ENCODE peak calls at places on chromosomes 11 and 22, in nine cellular contexts. One of them, this sample, is unnamed.

GRCh38 chr11:108647701-108648527 is 17.0 kb upstream of the DDX10 start:
- DNase-seq in SJSA1: peak
- DNase-seq in HT1080: peak
- DNase-seq in activated T-helper 9 cell treated with anti-CD3 and anti-CD28 coated beads, Interleukin-2, amount 50 U/mL, for 16 hours: peak
- DNase-seq in T-cell: peak
- DNase-seq in GM23338: peak
- DNase-seq in ureter: peak
- DNase-seq in NCI-H2171: peak
- DNase-seq in KBM-7: peak
- DNase-seq in this sample: peak

GRCh38 chr22:27097933-27098332 is 440.5 kb downstream of the MIAT start:
- DNase-seq in ureter: no peak
- DNase-seq in T-cell: no peak
- DNase-seq in NCI-H2171: no peak
- DNase-seq in HT1080: no peak
- DNase-seq in KBM-7: no peak
- DNase-seq in GM23338: peak
- DNase-seq in SJSA1: no peak
- DNase-seq in activated T-helper 9 cell treated with anti-CD3 and anti-CD28 coated beads, Interleukin-2, amount 50 U/mL, for 16 hours: no peak
- DNase-seq in this sample: no peak

GRCh38 chr11:6559375-6559774 is 44.0 kb downstream of the RRP8 start:
- DNase-seq in T-cell: no peak
- DNase-seq in SJSA1: no peak
- DNase-seq in GM23338: no peak
- DNase-seq in activated T-helper 9 cell treated with anti-CD3 and anti-CD28 coated beads, Interleukin-2, amount 50 U/mL, for 16 hours: no peak
- DNase-seq in NCI-H2171: no peak
- DNase-seq in KBM-7: no peak
- DNase-seq in ureter: no peak
- DNase-seq in HT1080: no peak
- DNase-seq in this sample: no peak

GRCh38 chr11:43738600-43739409 is 58.3 kb downstream of the HSD17B12 start:
- DNase-seq in GM23338: peak
- DNase-seq in activated T-helper 9 cell treated with anti-CD3 and anti-CD28 coated beads, Interleukin-2, amount 50 U/mL, for 16 hours: no peak
- DNase-seq in ureter: peak
- DNase-seq in NCI-H2171: no peak
- DNase-seq in T-cell: no peak
- DNase-seq in KBM-7: peak
- DNase-seq in HT1080: peak
- DNase-seq in SJSA1: no peak
- DNase-seq in this sample: no peak

GRCh38 chr11:69504576-69505420 is 23.3 kb downstream of the LINC01488 start:
- DNase-seq in activated T-helper 9 cell treated with anti-CD3 and anti-CD28 coated beads, Interleukin-2, amount 50 U/mL, for 16 hours: no peak
- DNase-seq in NCI-H2171: no peak
- DNase-seq in ureter: no peak
- DNase-seq in HT1080: no peak
- DNase-seq in T-cell: no peak
- DNase-seq in GM23338: no peak
- DNase-seq in SJSA1: no peak
- DNase-seq in KBM-7: no peak
- DNase-seq in this sample: no peak

GRCh38 chr11:92739020-92739419 is 230.4 kb upstream of the MTNR1B start:
- DNase-seq in HT1080: no peak
- DNase-seq in GM23338: no peak
- DNase-seq in KBM-7: no peak
- DNase-seq in ureter: no peak
- DNase-seq in SJSA1: no peak
- DNase-seq in activated T-helper 9 cell treated with anti-CD3 and anti-CD28 coated beads, Interleukin-2, amount 50 U/mL, for 16 hours: no peak
- DNase-seq in T-cell: no peak
- DNase-seq in NCI-H2171: no peak
- DNase-seq in this sample: no peak

GRCh38 chr11:35354644-35355043 is 64.7 kb downstream of the SLC1A2 start:
- DNase-seq in ureter: no peak
- DNase-seq in SJSA1: no peak
- DNase-seq in T-cell: no peak
- DNase-seq in HT1080: no peak
- DNase-seq in NCI-H2171: no peak
- DNase-seq in activated T-helper 9 cell treated with anti-CD3 and anti-CD28 coated beads, Interleukin-2, amount 50 U/mL, for 16 hours: no peak
- DNase-seq in GM23338: no peak
- DNase-seq in KBM-7: no peak
- DNase-seq in this sample: no peak

GRCh38 chr11:64844330-64845124 is at the start of gene CDC42BPG:
- DNase-seq in ureter: peak
- DNase-seq in NCI-H2171: peak
- DNase-seq in SJSA1: peak
- DNase-seq in T-cell: peak
- DNase-seq in activated T-helper 9 cell treated with anti-CD3 and anti-CD28 coated beads, Interleukin-2, amount 50 U/mL, for 16 hours: peak
- DNase-seq in HT1080: no peak
- DNase-seq in KBM-7: peak
- DNase-seq in GM23338: peak
- DNase-seq in this sample: peak

GRCh38 chr11:107957109-107957588 is 28.9 kb downstream of the RAB39A start:
- DNase-seq in NCI-H2171: peak
- DNase-seq in ureter: no peak
- DNase-seq in activated T-helper 9 cell treated with anti-CD3 and anti-CD28 coated beads, Interleukin-2, amount 50 U/mL, for 16 hours: no peak
- DNase-seq in T-cell: no peak
- DNase-seq in SJSA1: no peak
- DNase-seq in KBM-7: no peak
- DNase-seq in HT1080: no peak
- DNase-seq in GM23338: no peak
- DNase-seq in this sample: no peak

GRCh38 chr11:830295-831131 is 2.2 kb upstream of the CD151 start:
- DNase-seq in SJSA1: no peak
- DNase-seq in activated T-helper 9 cell treated with anti-CD3 and anti-CD28 coated beads, Interleukin-2, amount 50 U/mL, for 16 hours: no peak
- DNase-seq in KBM-7: no peak
- DNase-seq in ureter: peak
- DNase-seq in NCI-H2171: peak
- DNase-seq in HT1080: no peak
- DNase-seq in T-cell: no peak
- DNase-seq in GM23338: peak
- DNase-seq in this sample: peak

GRCh38 chr22:18031670-18032454 is 7.5 kb upstream of the MICAL3 start:
- DNase-seq in HT1080: peak
- DNase-seq in KBM-7: no peak
- DNase-seq in SJSA1: peak
- DNase-seq in GM23338: no peak
- DNase-seq in T-cell: no peak
- DNase-seq in activated T-helper 9 cell treated with anti-CD3 and anti-CD28 coated beads, Interleukin-2, amount 50 U/mL, for 16 hours: no peak
- DNase-seq in ureter: no peak
- DNase-seq in NCI-H2171: peak
- DNase-seq in this sample: no peak

GRCh38 chr22:47032956-47033647 is 270.7 kb downstream of the TBC1D22A start:
- DNase-seq in GM23338: no peak
- DNase-seq in T-cell: no peak
- DNase-seq in NCI-H2171: no peak
- DNase-seq in ureter: no peak
- DNase-seq in SJSA1: no peak
- DNase-seq in activated T-helper 9 cell treated with anti-CD3 and anti-CD28 coated beads, Interleukin-2, amount 50 U/mL, for 16 hours: no peak
- DNase-seq in HT1080: no peak
- DNase-seq in KBM-7: no peak
- DNase-seq in this sample: no peak

GRCh38 chr22:40107244-40107643 is 70.5 kb upstream of the TNRC6B start:
- DNase-seq in GM23338: no peak
- DNase-seq in T-cell: no peak
- DNase-seq in HT1080: no peak
- DNase-seq in SJSA1: no peak
- DNase-seq in NCI-H2171: no peak
- DNase-seq in KBM-7: no peak
- DNase-seq in ureter: no peak
- DNase-seq in activated T-helper 9 cell treated with anti-CD3 and anti-CD28 coated beads, Interleukin-2, amount 50 U/mL, for 16 hours: no peak
- DNase-seq in this sample: no peak

GRCh38 chr11:126645206-126645605 is 289.7 kb downstream of the ST3GAL4 start:
- DNase-seq in SJSA1: peak
- DNase-seq in ureter: no peak
- DNase-seq in NCI-H2171: no peak
- DNase-seq in T-cell: no peak
- DNase-seq in GM23338: no peak
- DNase-seq in KBM-7: no peak
- DNase-seq in HT1080: no peak
- DNase-seq in activated T-helper 9 cell treated with anti-CD3 and anti-CD28 coated beads, Interleukin-2, amount 50 U/mL, for 16 hours: no peak
- DNase-seq in this sample: no peak

GRCh38 chr22:39723463-39723862 is 152.9 kb downstream of the CACNA1I start:
- DNase-seq in ureter: no peak
- DNase-seq in activated T-helper 9 cell treated with anti-CD3 and anti-CD28 coated beads, Interleukin-2, amount 50 U/mL, for 16 hours: no peak
- DNase-seq in T-cell: no peak
- DNase-seq in NCI-H2171: no peak
- DNase-seq in HT1080: no peak
- DNase-seq in KBM-7: no peak
- DNase-seq in SJSA1: no peak
- DNase-seq in GM23338: no peak
- DNase-seq in this sample: no peak

GRCh38 chr11:95465887-95466286 is 234.9 kb upstream of the SESN3 start:
- DNase-seq in NCI-H2171: no peak
- DNase-seq in T-cell: no peak
- DNase-seq in SJSA1: no peak
- DNase-seq in ureter: no peak
- DNase-seq in HT1080: no peak
- DNase-seq in GM23338: no peak
- DNase-seq in KBM-7: no peak
- DNase-seq in activated T-helper 9 cell treated with anti-CD3 and anti-CD28 coated beads, Interleukin-2, amount 50 U/mL, for 16 hours: no peak
- DNase-seq in this sample: no peak

GRCh38 chr22:45302047-45302446 is 7.7 kb upstream of the FAM118A start:
- DNase-seq in HT1080: peak
- DNase-seq in ureter: no peak
- DNase-seq in GM23338: no peak
- DNase-seq in KBM-7: no peak
- DNase-seq in NCI-H2171: no peak
- DNase-seq in SJSA1: peak
- DNase-seq in T-cell: no peak
- DNase-seq in activated T-helper 9 cell treated with anti-CD3 and anti-CD28 coated beads, Interleukin-2, amount 50 U/mL, for 16 hours: no peak
- DNase-seq in this sample: no peak

GRCh38 chr22:36587289-36588154 is 58.6 kb upstream of the EIF3D start:
- DNase-seq in KBM-7: no peak
- DNase-seq in NCI-H2171: no peak
- DNase-seq in HT1080: peak
- DNase-seq in activated T-helper 9 cell treated with anti-CD3 and anti-CD28 coated beads, Interleukin-2, amount 50 U/mL, for 16 hours: no peak
- DNase-seq in ureter: no peak
- DNase-seq in GM23338: no peak
- DNase-seq in T-cell: no peak
- DNase-seq in SJSA1: no peak
- DNase-seq in this sample: no peak

GRCh38 chr11:86589204-86589603 is 83.2 kb downstream of the ME3 start:
- DNase-seq in activated T-helper 9 cell treated with anti-CD3 and anti-CD28 coated beads, Interleukin-2, amount 50 U/mL, for 16 hours: no peak
- DNase-seq in T-cell: no peak
- DNase-seq in GM23338: no peak
- DNase-seq in SJSA1: no peak
- DNase-seq in NCI-H2171: no peak
- DNase-seq in ureter: no peak
- DNase-seq in KBM-7: no peak
- DNase-seq in HT1080: no peak
- DNase-seq in this sample: no peak

GRCh38 chr11:121928597-121929580 is 187.1 kb downstream of the BLID start:
- DNase-seq in GM23338: peak
- DNase-seq in SJSA1: no peak
- DNase-seq in activated T-helper 9 cell treated with anti-CD3 and anti-CD28 coated beads, Interleukin-2, amount 50 U/mL, for 16 hours: no peak
- DNase-seq in NCI-H2171: no peak
- DNase-seq in KBM-7: no peak
- DNase-seq in ureter: no peak
- DNase-seq in T-cell: no peak
- DNase-seq in HT1080: no peak
- DNase-seq in this sample: peak

GRCh38 chr11:62025429-62026105 is 58.1 kb upstream of the FTH1 start:
- DNase-seq in ureter: peak
- DNase-seq in HT1080: peak
- DNase-seq in T-cell: peak
- DNase-seq in KBM-7: peak
- DNase-seq in activated T-helper 9 cell treated with anti-CD3 and anti-CD28 coated beads, Interleukin-2, amount 50 U/mL, for 16 hours: peak
- DNase-seq in GM23338: no peak
- DNase-seq in NCI-H2171: no peak
- DNase-seq in SJSA1: no peak
- DNase-seq in this sample: no peak

GRCh38 chr11:10490398-10491232 is 35.6 kb downstream of the AMPD3 start:
- DNase-seq in ureter: peak
- DNase-seq in KBM-7: no peak
- DNase-seq in activated T-helper 9 cell treated with anti-CD3 and anti-CD28 coated beads, Interleukin-2, amount 50 U/mL, for 16 hours: no peak
- DNase-seq in SJSA1: peak
- DNase-seq in NCI-H2171: no peak
- DNase-seq in HT1080: peak
- DNase-seq in T-cell: no peak
- DNase-seq in GM23338: no peak
- DNase-seq in this sample: peak

GRCh38 chr11:76592961-76593360 is 77.6 kb downstream of the LRRC32 start:
- DNase-seq in ureter: no peak
- DNase-seq in GM23338: no peak
- DNase-seq in T-cell: no peak
- DNase-seq in NCI-H2171: no peak
- DNase-seq in KBM-7: no peak
- DNase-seq in HT1080: no peak
- DNase-seq in SJSA1: peak
- DNase-seq in activated T-helper 9 cell treated with anti-CD3 and anti-CD28 coated beads, Interleukin-2, amount 50 U/mL, for 16 hours: no peak
- DNase-seq in this sample: no peak

GRCh38 chr11:83235825-83236224 is 42.3 kb downstream of the ANKRD42 start:
- DNase-seq in ureter: no peak
- DNase-seq in HT1080: no peak
- DNase-seq in T-cell: no peak
- DNase-seq in activated T-helper 9 cell treated with anti-CD3 and anti-CD28 coated beads, Interleukin-2, amount 50 U/mL, for 16 hours: no peak
- DNase-seq in NCI-H2171: no peak
- DNase-seq in GM23338: no peak
- DNase-seq in KBM-7: no peak
- DNase-seq in SJSA1: no peak
- DNase-seq in this sample: no peak

GRCh38 chr11:17389957-17390649 is 1.6 kb upstream of the KCNJ11 start:
- DNase-seq in GM23338: no peak
- DNase-seq in T-cell: no peak
- DNase-seq in HT1080: no peak
- DNase-seq in SJSA1: no peak
- DNase-seq in KBM-7: no peak
- DNase-seq in activated T-helper 9 cell treated with anti-CD3 and anti-CD28 coated beads, Interleukin-2, amount 50 U/mL, for 16 hours: no peak
- DNase-seq in NCI-H2171: no peak
- DNase-seq in ureter: no peak
- DNase-seq in this sample: no peak

GRCh38 chr11:106399075-106399500 is 321.6 kb downstream of the AASDHPPT start:
- DNase-seq in HT1080: peak
- DNase-seq in ureter: peak
- DNase-seq in activated T-helper 9 cell treated with anti-CD3 and anti-CD28 coated beads, Interleukin-2, amount 50 U/mL, for 16 hours: no peak
- DNase-seq in NCI-H2171: no peak
- DNase-seq in KBM-7: no peak
- DNase-seq in T-cell: no peak
- DNase-seq in GM23338: no peak
- DNase-seq in SJSA1: peak
- DNase-seq in this sample: no peak

GRCh38 chr22:44184006-44184405 is 3.3 kb downstream of the PARVG start:
- DNase-seq in SJSA1: no peak
- DNase-seq in NCI-H2171: no peak
- DNase-seq in KBM-7: no peak
- DNase-seq in ureter: no peak
- DNase-seq in HT1080: no peak
- DNase-seq in T-cell: no peak
- DNase-seq in activated T-helper 9 cell treated with anti-CD3 and anti-CD28 coated beads, Interleukin-2, amount 50 U/mL, for 16 hours: no peak
- DNase-seq in GM23338: no peak
- DNase-seq in this sample: no peak

GRCh38 chr22:23001463-23001862 is 68.9 kb upstream of the GNAZ start:
- DNase-seq in NCI-H2171: no peak
- DNase-seq in KBM-7: no peak
- DNase-seq in SJSA1: no peak
- DNase-seq in GM23338: no peak
- DNase-seq in ureter: no peak
- DNase-seq in HT1080: no peak
- DNase-seq in activated T-helper 9 cell treated with anti-CD3 and anti-CD28 coated beads, Interleukin-2, amount 50 U/mL, for 16 hours: no peak
- DNase-seq in T-cell: no peak
- DNase-seq in this sample: no peak

GRCh38 chr11:124026498-124026897 is at the start of gene OR10G8:
- DNase-seq in NCI-H2171: no peak
- DNase-seq in KBM-7: no peak
- DNase-seq in HT1080: no peak
- DNase-seq in T-cell: no peak
- DNase-seq in activated T-helper 9 cell treated with anti-CD3 and anti-CD28 coated beads, Interleukin-2, amount 50 U/mL, for 16 hours: no peak
- DNase-seq in GM23338: no peak
- DNase-seq in SJSA1: no peak
- DNase-seq in ureter: no peak
- DNase-seq in this sample: no peak

GRCh38 chr11:93279911-93280347 is 50.6 kb upstream of the DEUP1 start:
- DNase-seq in ureter: no peak
- DNase-seq in NCI-H2171: no peak
- DNase-seq in T-cell: no peak
- DNase-seq in KBM-7: no peak
- DNase-seq in GM23338: no peak
- DNase-seq in HT1080: no peak
- DNase-seq in SJSA1: no peak
- DNase-seq in activated T-helper 9 cell treated with anti-CD3 and anti-CD28 coated beads, Interleukin-2, amount 50 U/mL, for 16 hours: no peak
- DNase-seq in this sample: no peak

GRCh38 chr22:40487663-40488249 is 117.4 kb downstream of the SGSM3 start:
- DNase-seq in activated T-helper 9 cell treated with anti-CD3 and anti-CD28 coated beads, Interleukin-2, amount 50 U/mL, for 16 hours: no peak
- DNase-seq in SJSA1: no peak
- DNase-seq in GM23338: peak
- DNase-seq in T-cell: no peak
- DNase-seq in HT1080: no peak
- DNase-seq in KBM-7: peak
- DNase-seq in NCI-H2171: no peak
- DNase-seq in ureter: no peak
- DNase-seq in this sample: no peak